ENCODE peak calls at places on chromosomes 11 and 22, in four cellular contexts. R is neuronal stem cell, K is H1, M is H9. F is an unnamed sample.
A peak's percentile ranks its signal among the peaks of the same experiment; 100 is the strongest.

GRCh38 chr11:60370811-60371297 is 7.5 kb upstream of the MS4A7 start:
- DNase-seq in K (no peak), M (no peak), R (no peak), F (peak; percentile 51)

GRCh38 chr11:45518096-45518852 is 147.1 kb downstream of the CHST1 start:
- DNase-seq in R (peak; percentile 6), K (peak; percentile 80), M (peak; percentile 90), F (no peak)

GRCh38 chr11:128599729-128600128 is 12.4 kb upstream of the ETS1 start:
- DNase-seq in M (no peak), R (no peak), K (no peak), F (no peak)

GRCh38 chr22:23763579-23764331 is 965 bp downstream of the C22orf15 start:
- DNase-seq in R (no peak), K (peak; percentile 76), M (peak; percentile 74), F (no peak)

GRCh38 chr11:102617491-102618026 is 7.6 kb downstream of the MMP20 start:
- DNase-seq in K (no peak), M (no peak), R (no peak), F (no peak)

GRCh38 chr11:105092255-105093239 is 47.0 kb downstream of the CARD18 start:
- DNase-seq in K (no peak), M (no peak), R (no peak), F (peak; percentile 47)

GRCh38 chr11:42870480-42870879 is 441.3 kb upstream of the API5 start:
- DNase-seq in K (no peak), R (no peak), M (no peak), F (no peak)

GRCh38 chr11:104443387-104443786 is 279.4 kb upstream of the PDGFD start:
- DNase-seq in K (no peak), M (no peak), R (no peak), F (no peak)

GRCh38 chr11:82937554-82937953 is 36.0 kb downstream of the DDIAS start:
- DNase-seq in M (no peak), R (no peak), K (no peak), F (no peak)

GRCh38 chr22:36197065-36197440 is 4.6 kb downstream of the APOL4 start:
- DNase-seq in K (no peak), R (peak; percentile 79), M (peak; percentile 93), F (no peak)

GRCh38 chr22:36197601-36198146 is 3.9 kb downstream of the APOL4 start:
- DNase-seq in K (no peak), R (peak; percentile 30), M (no peak), F (no peak)

GRCh38 chr22:36196254-36197064 is 5.2 kb downstream of the APOL4 start:
- DNase-seq in R (no peak), K (no peak), M (no peak), F (peak; percentile 20)

GRCh38 chr22:36198482-36198881 is 3.1 kb downstream of the APOL4 start:
- DNase-seq in K (no peak), R (no peak), M (no peak), F (no peak)

GRCh38 chr22:36198936-36199616 is 2.5 kb downstream of the APOL4 start:
- DNase-seq in K (no peak), R (no peak), M (no peak), F (peak; percentile 30)
- H4K8ac ChIP-seq in K (no peak overlapping the region), R (no peak overlapping the region), M (no peak overlapping the region), F (no peak overlapping the region)

DNA sequence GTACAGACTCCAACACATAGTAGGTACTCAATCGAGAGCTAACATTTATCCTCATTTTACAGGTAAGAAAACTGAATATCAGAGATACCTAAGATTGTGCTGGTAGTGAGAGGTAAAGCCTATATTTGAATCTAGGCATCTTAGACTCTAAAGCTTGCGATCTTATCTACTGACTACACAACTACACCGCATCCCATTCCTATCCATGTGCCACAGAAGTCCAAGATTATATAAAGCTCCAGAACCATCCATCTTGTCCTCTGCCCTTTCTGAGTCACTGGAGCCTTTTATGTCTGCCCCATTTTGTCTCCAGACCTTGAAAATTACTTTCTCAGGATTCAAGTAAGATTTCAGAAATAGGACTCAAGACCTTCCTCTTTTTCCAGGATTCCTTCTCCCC is 84.4 kb downstream of the OR5AK2 start:
- DNase-seq in M (no peak), R (no peak), K (no peak), F (peak; percentile 31)
- H3K18ac ChIP-seq in M (no peak overlapping the region), R (no peak overlapping the region), K (no peak overlapping the region), F (no peak overlapping the region)

GRCh38 chr11:20010861-20011225 is 149.4 kb downstream of the DBX1 start:
- DNase-seq in R (no peak), K (no peak), M (no peak), F (peak; percentile 32)
- H3K27ac ChIP-seq in R (no peak overlapping the region), K (no peak overlapping the region), M (no peak overlapping the region), F (no peak overlapping the region)

GRCh38 chr22:33851240-33851639 is 69.0 kb downstream of the LARGE1 start:
- DNase-seq in R (no peak), K (no peak), M (no peak), F (no peak)

GRCh38 chr22:33851985-33852384 is 68.3 kb downstream of the LARGE1 start:
- DNase-seq in K (no peak), M (no peak), R (no peak), F (no peak)

GRCh38 chr22:33850724-33851123 is 69.6 kb downstream of the LARGE1 start:
- DNase-seq in M (peak; percentile 78), K (no peak), R (no peak), F (no peak)

GRCh38 chr22:33853200-33854097 is 66.8 kb downstream of the LARGE1 start:
- DNase-seq in M (peak; percentile 51), R (no peak), K (no peak), F (peak; percentile 25)

DNA sequence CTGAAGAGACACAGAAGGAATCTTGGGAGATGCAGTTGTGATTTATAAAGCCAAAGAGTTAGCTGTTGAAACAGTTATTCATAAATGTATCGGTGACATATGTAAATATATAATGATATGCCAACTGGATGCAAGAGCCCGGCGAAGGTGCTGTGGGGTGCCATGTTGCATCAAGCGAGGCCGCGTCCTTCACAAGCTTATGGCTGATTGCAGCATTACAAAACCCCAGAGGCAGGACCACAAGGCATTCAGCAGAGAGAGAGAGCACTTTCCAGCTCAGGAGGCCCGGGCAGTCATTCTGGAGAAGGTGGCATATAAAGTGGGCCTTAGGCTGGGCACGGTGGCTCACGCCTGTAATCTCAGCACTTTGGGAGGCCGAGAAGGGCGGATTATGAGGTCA is 65.6 kb downstream of the LARGE1 start:
- DNase-seq in K (no peak), M (no peak), R (no peak), F (no peak)
- H4K8ac ChIP-seq in K (no peak overlapping the region), M (no peak overlapping the region), R (no peak overlapping the region), F (no peak overlapping the region)

GRCh38 chr11:12319734-12320387 is 57.5 kb upstream of the PARVA start:
- DNase-seq in M (no peak), R (no peak), K (no peak), F (no peak)

GRCh38 chr11:12315024-12315423 is 62.3 kb upstream of the PARVA start:
- DNase-seq in M (no peak), K (no peak), R (no peak), F (no peak)

GRCh38 chr11:12316432-12316831 is 60.9 kb upstream of the PARVA start:
- DNase-seq in R (no peak), K (no peak), M (no peak), F (no peak)

GRCh38 chr11:12321217-12321937 is 56.0 kb upstream of the PARVA start:
- DNase-seq in R (no peak), K (no peak), M (no peak), F (no peak)

DNA sequence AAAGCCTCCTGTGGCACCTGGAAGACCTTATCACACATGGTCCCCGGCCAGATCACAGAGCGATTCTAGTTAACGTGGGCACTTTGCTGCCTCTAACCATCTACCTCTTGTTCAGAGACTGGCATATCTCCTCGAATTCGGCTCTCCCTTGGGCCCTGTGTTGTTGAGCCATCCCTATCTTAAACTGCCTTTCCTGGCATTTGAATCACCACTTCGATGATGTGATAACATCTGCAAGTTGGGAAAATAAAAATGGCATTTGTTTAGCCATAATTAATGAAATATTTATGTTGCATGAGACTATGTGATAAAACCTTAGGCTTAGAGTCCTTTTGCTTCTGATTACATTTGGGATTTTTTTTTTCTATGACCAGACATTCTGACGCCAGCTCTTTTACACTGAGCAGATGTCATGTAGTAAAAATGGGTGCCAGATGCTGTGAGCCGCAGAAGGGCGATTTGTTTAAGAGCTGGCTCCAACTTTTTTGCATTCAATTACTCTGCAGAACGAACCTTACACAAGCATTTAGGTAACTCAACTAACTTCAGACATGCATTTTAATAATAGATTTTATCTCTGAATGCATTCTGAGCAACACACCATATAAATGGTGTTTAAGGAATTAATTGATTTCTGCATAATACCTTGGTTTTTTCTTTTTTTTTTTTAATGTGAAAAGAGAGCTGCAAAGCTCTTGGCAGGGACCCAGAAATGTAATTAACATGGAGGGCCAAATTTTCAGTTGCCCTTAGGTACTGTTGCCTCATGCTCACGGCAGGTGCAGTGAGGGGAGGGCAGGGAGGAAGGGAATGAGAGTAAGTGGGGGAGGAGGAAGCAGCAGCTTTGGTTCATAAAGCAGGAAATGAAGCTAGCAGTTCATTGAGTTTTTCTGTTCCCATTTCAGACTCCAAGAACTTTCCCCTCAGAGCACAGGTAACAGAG is 58.3 kb upstream of the PARVA start:
- DNase-seq in R (no peak), K (no peak), M (no peak), F (no peak)
- H3K18ac ChIP-seq in R (no peak overlapping the region), K (peak overlapping the region; percentile 22), M (no peak overlapping the region), F (no peak overlapping the region)

GRCh38 chr11:117219995-117220394 is 11.9 kb downstream of the PCSK7 start:
- DNase-seq in R (no peak), M (no peak), K (no peak), F (no peak)

GRCh38 chr11:117219455-117219854 is 12.4 kb downstream of the PCSK7 start:
- DNase-seq in R (no peak), M (no peak), K (no peak), F (no peak)

GRCh38 chr11:117221775-117222517 is 9.9 kb downstream of the PCSK7 start:
- DNase-seq in K (no peak), M (no peak), R (no peak), F (no peak)

GRCh38 chr11:117220568-117220967 is 11.3 kb downstream of the PCSK7 start:
- DNase-seq in M (no peak), R (no peak), K (no peak), F (no peak)

GRCh38 chr11:117220999-117221774 is 10.7 kb downstream of the PCSK7 start:
- DNase-seq in K (no peak), M (no peak), R (no peak), F (no peak)
- H3K27ac ChIP-seq in K (no peak overlapping the region), M (no peak overlapping the region), R (no peak overlapping the region), F (no peak overlapping the region)

DNA sequence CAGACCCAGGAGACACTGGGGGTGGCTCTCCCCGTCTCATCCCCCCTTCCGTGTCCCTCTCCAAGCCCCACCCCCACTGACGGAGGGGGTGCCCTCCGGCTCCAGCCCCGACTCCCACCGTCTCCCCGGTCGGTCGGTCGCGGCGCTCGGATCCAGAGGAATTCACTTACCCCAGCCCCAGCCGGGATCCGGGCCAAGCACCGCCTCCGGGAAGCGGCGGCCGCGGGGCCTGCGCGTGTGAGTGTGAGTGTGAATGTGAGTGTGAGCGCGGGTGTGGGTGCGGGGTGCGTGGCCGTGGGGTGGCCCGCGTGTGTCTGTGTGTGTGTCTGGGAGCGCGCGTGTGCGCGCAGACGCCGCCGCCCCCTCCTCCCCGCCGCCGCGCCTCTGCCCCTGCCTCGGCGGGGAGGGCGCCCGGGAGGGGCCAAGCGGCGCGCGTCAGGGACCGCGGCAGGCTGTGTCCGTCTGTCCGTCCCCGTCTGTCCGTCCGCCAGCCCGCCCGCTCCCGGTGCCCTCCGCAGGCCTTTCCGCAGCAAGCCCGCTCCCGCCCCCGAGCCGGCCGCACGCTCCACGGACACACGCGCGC is at the start of gene ELFN2:
- DNase-seq in M (no peak), R (no peak), K (no peak), F (no peak)
- H4K8ac ChIP-seq in M (no peak within 1 kb of the TSS), R (no peak within 1 kb of the TSS), K (no peak within 1 kb of the TSS), F (no peak within 1 kb of the TSS)